ENCODE peak calls at places on chromosomes 1 and 21, in ten cellular contexts. One of them, this sample, is unnamed.
A peak's percentile ranks its signal among the peaks of the same experiment; 100 is the strongest.

GRCh38 chr21:17726047-17726446 is 93.1 kb downstream of the C21orf91 start:
- DNase-seq in ureter: no peak
- DNase-seq in PC-9: no peak
- DNase-seq in erythroblast: no peak
- DNase-seq in cardiac fibroblast: peak; percentile 5
- DNase-seq in activated gamma-delta T cell: no peak
- DNase-seq in MV-4-11: no peak
- DNase-seq in IMR-90: peak; percentile 7
- DNase-seq in A549: peak; percentile 20
- DNase-seq in NCI-H1436: peak; percentile 1
- DNase-seq in this sample: no peak

GRCh38 chr1:107965112-107965991 is at the start of gene VAV3:
- DNase-seq in cardiac fibroblast: peak; percentile 45
- DNase-seq in NCI-H1436: no peak
- DNase-seq in ureter: peak; percentile 74
- DNase-seq in MV-4-11: peak; percentile 83
- DNase-seq in erythroblast: peak; percentile 68
- DNase-seq in PC-9: peak; percentile 34
- DNase-seq in A549: peak; percentile 67
- DNase-seq in activated gamma-delta T cell: peak; percentile 34
- DNase-seq in IMR-90: peak; percentile 10
- DNase-seq in this sample: peak; percentile 77

GRCh38 chr1:115112496-115113375 is 23.4 kb upstream of the TSPAN2 start:
- DNase-seq in NCI-H1436: no peak
- DNase-seq in PC-9: peak; percentile 56
- DNase-seq in activated gamma-delta T cell: no peak
- DNase-seq in ureter: no peak
- DNase-seq in A549: no peak
- DNase-seq in MV-4-11: no peak
- DNase-seq in erythroblast: peak; percentile 54
- DNase-seq in cardiac fibroblast: peak; percentile 30
- DNase-seq in IMR-90: no peak
- DNase-seq in this sample: peak; percentile 63

GRCh38 chr1:43440358-43440757 is 13.4 kb downstream of the HYI start:
- DNase-seq in A549: no peak
- DNase-seq in PC-9: no peak
- DNase-seq in erythroblast: no peak
- DNase-seq in ureter: no peak
- DNase-seq in IMR-90: no peak
- DNase-seq in cardiac fibroblast: no peak
- DNase-seq in NCI-H1436: peak; percentile 78
- DNase-seq in activated gamma-delta T cell: no peak
- DNase-seq in MV-4-11: no peak
- DNase-seq in this sample: no peak

GRCh38 chr1:28682840-28683239 is 14.3 kb downstream of the GMEB1 start:
- DNase-seq in MV-4-11: no peak
- DNase-seq in NCI-H1436: no peak
- DNase-seq in ureter: no peak
- DNase-seq in activated gamma-delta T cell: no peak
- DNase-seq in cardiac fibroblast: no peak
- DNase-seq in A549: no peak
- DNase-seq in erythroblast: no peak
- DNase-seq in IMR-90: peak; percentile 31
- DNase-seq in PC-9: no peak
- DNase-seq in this sample: no peak

GRCh38 chr1:235299514-235299858 is 28.5 kb downstream of the ARID4B start:
- DNase-seq in NCI-H1436: no peak
- DNase-seq in erythroblast: no peak
- DNase-seq in A549: no peak
- DNase-seq in IMR-90: no peak
- DNase-seq in cardiac fibroblast: no peak
- DNase-seq in activated gamma-delta T cell: no peak
- DNase-seq in PC-9: no peak
- DNase-seq in MV-4-11: no peak
- DNase-seq in ureter: no peak
- DNase-seq in this sample: no peak

GRCh38 chr1:219385786-219386427 is 212.2 kb downstream of the LYPLAL1 start:
- DNase-seq in MV-4-11: peak; percentile 23
- DNase-seq in ureter: peak; percentile 55
- DNase-seq in activated gamma-delta T cell: no peak
- DNase-seq in PC-9: peak; percentile 63
- DNase-seq in A549: peak; percentile 65
- DNase-seq in IMR-90: peak; percentile 71
- DNase-seq in erythroblast: peak; percentile 42
- DNase-seq in cardiac fibroblast: peak; percentile 77
- DNase-seq in NCI-H1436: peak; percentile 78
- DNase-seq in this sample: peak; percentile 56

GRCh38 chr1:111219466-111220286 is 7.8 kb upstream of the CHI3L2 start:
- DNase-seq in ureter: no peak
- DNase-seq in NCI-H1436: no peak
- DNase-seq in A549: no peak
- DNase-seq in cardiac fibroblast: no peak
- DNase-seq in PC-9: no peak
- DNase-seq in IMR-90: no peak
- DNase-seq in erythroblast: no peak
- DNase-seq in activated gamma-delta T cell: no peak
- DNase-seq in MV-4-11: peak; percentile 93
- DNase-seq in this sample: no peak

GRCh38 chr1:6007318-6008083 is 15.3 kb upstream of the NPHP4 start:
- DNase-seq in erythroblast: no peak
- DNase-seq in A549: no peak
- DNase-seq in cardiac fibroblast: peak; percentile 44
- DNase-seq in IMR-90: peak; percentile 40
- DNase-seq in PC-9: no peak
- DNase-seq in NCI-H1436: no peak
- DNase-seq in ureter: no peak
- DNase-seq in activated gamma-delta T cell: no peak
- DNase-seq in MV-4-11: no peak
- DNase-seq in this sample: no peak

GRCh38 chr1:17841944-17842343 is 86.8 kb downstream of the ACTL8 start:
- DNase-seq in erythroblast: no peak
- DNase-seq in MV-4-11: no peak
- DNase-seq in NCI-H1436: no peak
- DNase-seq in activated gamma-delta T cell: no peak
- DNase-seq in cardiac fibroblast: no peak
- DNase-seq in IMR-90: no peak
- DNase-seq in PC-9: no peak
- DNase-seq in A549: no peak
- DNase-seq in ureter: no peak
- DNase-seq in this sample: no peak

GRCh38 chr1:117795190-117795589 is 134.2 kb downstream of the GDAP2 start:
- DNase-seq in MV-4-11: no peak
- DNase-seq in erythroblast: no peak
- DNase-seq in ureter: no peak
- DNase-seq in cardiac fibroblast: peak; percentile 73
- DNase-seq in NCI-H1436: no peak
- DNase-seq in IMR-90: peak; percentile 94
- DNase-seq in A549: no peak
- DNase-seq in PC-9: peak; percentile 4
- DNase-seq in activated gamma-delta T cell: no peak
- DNase-seq in this sample: peak; percentile 18

GRCh38 chr1:239951518-239952130 is 140.1 kb upstream of the FMN2 start:
- DNase-seq in erythroblast: peak; percentile 82
- DNase-seq in cardiac fibroblast: peak; percentile 82
- DNase-seq in IMR-90: peak; percentile 73
- DNase-seq in PC-9: peak; percentile 28
- DNase-seq in NCI-H1436: peak; percentile 90
- DNase-seq in ureter: peak; percentile 62
- DNase-seq in A549: peak; percentile 79
- DNase-seq in activated gamma-delta T cell: no peak
- DNase-seq in MV-4-11: peak; percentile 53
- DNase-seq in this sample: peak; percentile 91

GRCh38 chr1:220300442-220301121 is 28.3 kb upstream of the RAB3GAP2 start:
- DNase-seq in PC-9: peak; percentile 59
- DNase-seq in MV-4-11: no peak
- DNase-seq in NCI-H1436: peak; percentile 33
- DNase-seq in cardiac fibroblast: peak; percentile 94
- DNase-seq in IMR-90: peak; percentile 91
- DNase-seq in A549: peak; percentile 64
- DNase-seq in erythroblast: peak; percentile 55
- DNase-seq in ureter: peak; percentile 85
- DNase-seq in activated gamma-delta T cell: no peak
- DNase-seq in this sample: peak; percentile 92

GRCh38 chr1:156600733-156601121 is 552 bp downstream of the GPATCH4 start:
- DNase-seq in NCI-H1436: no peak
- DNase-seq in cardiac fibroblast: no peak
- DNase-seq in MV-4-11: no peak
- DNase-seq in IMR-90: no peak
- DNase-seq in activated gamma-delta T cell: no peak
- DNase-seq in erythroblast: no peak
- DNase-seq in PC-9: no peak
- DNase-seq in ureter: no peak
- DNase-seq in A549: no peak
- DNase-seq in this sample: peak; percentile 53

GRCh38 chr1:10429868-10430215 is 391 bp upstream of the CENPS start:
- DNase-seq in cardiac fibroblast: peak; percentile 65
- DNase-seq in MV-4-11: peak; percentile 48
- DNase-seq in IMR-90: peak; percentile 17
- DNase-seq in activated gamma-delta T cell: no peak
- DNase-seq in ureter: no peak
- DNase-seq in NCI-H1436: no peak
- DNase-seq in A549: no peak
- DNase-seq in PC-9: no peak
- DNase-seq in erythroblast: no peak
- DNase-seq in this sample: no peak

GRCh38 chr1:175364424-175365076 is 172.0 kb upstream of the KIAA0040 start:
- DNase-seq in PC-9: no peak
- DNase-seq in IMR-90: no peak
- DNase-seq in A549: no peak
- DNase-seq in erythroblast: no peak
- DNase-seq in cardiac fibroblast: no peak
- DNase-seq in activated gamma-delta T cell: no peak
- DNase-seq in NCI-H1436: no peak
- DNase-seq in ureter: no peak
- DNase-seq in MV-4-11: no peak
- DNase-seq in this sample: no peak

GRCh38 chr1:109193653-109194590 is 19.8 kb upstream of the SARS1 start:
- DNase-seq in NCI-H1436: peak; percentile 34
- DNase-seq in A549: peak; percentile 35
- DNase-seq in MV-4-11: peak; percentile 68
- DNase-seq in ureter: no peak
- DNase-seq in IMR-90: no peak
- DNase-seq in activated gamma-delta T cell: no peak
- DNase-seq in erythroblast: peak; percentile 79
- DNase-seq in cardiac fibroblast: peak; percentile 44
- DNase-seq in PC-9: peak; percentile 61
- DNase-seq in this sample: no peak

GRCh38 chr1:21064057-21064456 is 112.6 kb downstream of the EIF4G3 start:
- DNase-seq in MV-4-11: no peak
- DNase-seq in activated gamma-delta T cell: no peak
- DNase-seq in erythroblast: no peak
- DNase-seq in PC-9: no peak
- DNase-seq in ureter: no peak
- DNase-seq in A549: no peak
- DNase-seq in cardiac fibroblast: no peak
- DNase-seq in NCI-H1436: no peak
- DNase-seq in IMR-90: no peak
- DNase-seq in this sample: no peak

GRCh38 chr1:243946946-243947345 is 96.9 kb upstream of the AKT3 start:
- DNase-seq in IMR-90: no peak
- DNase-seq in erythroblast: peak; percentile 43
- DNase-seq in cardiac fibroblast: peak; percentile 52
- DNase-seq in PC-9: no peak
- DNase-seq in activated gamma-delta T cell: no peak
- DNase-seq in A549: peak; percentile 45
- DNase-seq in ureter: no peak
- DNase-seq in NCI-H1436: no peak
- DNase-seq in MV-4-11: no peak
- DNase-seq in this sample: no peak

GRCh38 chr1:118636004-118636403 is 352.1 kb downstream of the TBX15 start:
- DNase-seq in cardiac fibroblast: no peak
- DNase-seq in MV-4-11: no peak
- DNase-seq in activated gamma-delta T cell: no peak
- DNase-seq in erythroblast: no peak
- DNase-seq in IMR-90: no peak
- DNase-seq in ureter: no peak
- DNase-seq in A549: no peak
- DNase-seq in PC-9: no peak
- DNase-seq in NCI-H1436: no peak
- DNase-seq in this sample: no peak

GRCh38 chr1:150164769-150165168 is 15.1 kb downstream of the PLEKHO1 start:
- DNase-seq in PC-9: no peak
- DNase-seq in cardiac fibroblast: no peak
- DNase-seq in activated gamma-delta T cell: no peak
- DNase-seq in A549: no peak
- DNase-seq in MV-4-11: no peak
- DNase-seq in ureter: no peak
- DNase-seq in erythroblast: no peak
- DNase-seq in NCI-H1436: no peak
- DNase-seq in IMR-90: peak; percentile 43
- DNase-seq in this sample: no peak

GRCh38 chr1:64834734-64835133 is 89.9 kb downstream of the RAVER2 start:
- DNase-seq in A549: peak; percentile 14
- DNase-seq in NCI-H1436: no peak
- DNase-seq in ureter: no peak
- DNase-seq in erythroblast: no peak
- DNase-seq in cardiac fibroblast: peak; percentile 72
- DNase-seq in IMR-90: peak; percentile 79
- DNase-seq in activated gamma-delta T cell: no peak
- DNase-seq in MV-4-11: no peak
- DNase-seq in PC-9: no peak
- DNase-seq in this sample: peak; percentile 72

GRCh38 chr1:147850737-147851136 is 51.9 kb upstream of the GJA8 start:
- DNase-seq in IMR-90: no peak
- DNase-seq in cardiac fibroblast: no peak
- DNase-seq in A549: no peak
- DNase-seq in PC-9: no peak
- DNase-seq in activated gamma-delta T cell: no peak
- DNase-seq in NCI-H1436: no peak
- DNase-seq in MV-4-11: no peak
- DNase-seq in erythroblast: no peak
- DNase-seq in ureter: no peak
- DNase-seq in this sample: no peak

GRCh38 chr1:153610334-153611023 is 2.5 kb downstream of the S100A16 start:
- DNase-seq in A549: peak; percentile 29
- DNase-seq in NCI-H1436: no peak
- DNase-seq in PC-9: peak; percentile 65
- DNase-seq in ureter: no peak
- DNase-seq in IMR-90: peak; percentile 50
- DNase-seq in cardiac fibroblast: peak; percentile 63
- DNase-seq in MV-4-11: no peak
- DNase-seq in erythroblast: peak; percentile 14
- DNase-seq in activated gamma-delta T cell: no peak
- DNase-seq in this sample: peak; percentile 34

GRCh38 chr21:45975017-45975595 is 6.5 kb upstream of the COL6A1 start:
- DNase-seq in activated gamma-delta T cell: no peak
- DNase-seq in A549: no peak
- DNase-seq in cardiac fibroblast: peak; percentile 48
- DNase-seq in ureter: peak; percentile 69
- DNase-seq in MV-4-11: no peak
- DNase-seq in IMR-90: peak; percentile 43
- DNase-seq in PC-9: no peak
- DNase-seq in erythroblast: no peak
- DNase-seq in NCI-H1436: no peak
- DNase-seq in this sample: peak; percentile 53

GRCh38 chr1:26278303-26278702 is 1.6 kb upstream of the SH3BGRL3 start:
- DNase-seq in A549: no peak
- DNase-seq in PC-9: peak; percentile 37
- DNase-seq in NCI-H1436: no peak
- DNase-seq in ureter: peak; percentile 82
- DNase-seq in erythroblast: peak; percentile 71
- DNase-seq in MV-4-11: no peak
- DNase-seq in cardiac fibroblast: peak; percentile 83
- DNase-seq in activated gamma-delta T cell: no peak
- DNase-seq in IMR-90: peak; percentile 77
- DNase-seq in this sample: peak; percentile 72

GRCh38 chr21:36508948-36509347 is 29.0 kb upstream of the CLDN14 start:
- DNase-seq in ureter: no peak
- DNase-seq in activated gamma-delta T cell: no peak
- DNase-seq in A549: no peak
- DNase-seq in NCI-H1436: no peak
- DNase-seq in IMR-90: no peak
- DNase-seq in MV-4-11: no peak
- DNase-seq in erythroblast: no peak
- DNase-seq in cardiac fibroblast: no peak
- DNase-seq in PC-9: no peak
- DNase-seq in this sample: no peak

GRCh38 chr1:25843483-25843882 is 15.8 kb downstream of the AUNIP start:
- DNase-seq in MV-4-11: no peak
- DNase-seq in ureter: no peak
- DNase-seq in cardiac fibroblast: peak; percentile 10
- DNase-seq in erythroblast: no peak
- DNase-seq in A549: no peak
- DNase-seq in NCI-H1436: no peak
- DNase-seq in activated gamma-delta T cell: no peak
- DNase-seq in PC-9: no peak
- DNase-seq in IMR-90: no peak
- DNase-seq in this sample: no peak

This sample was measured in adipocyte.